ENCODE peak calls at places on chromosomes 6 and 20, in four cellular contexts. One of them, this sample, is unnamed.
A peak's percentile ranks its signal among the peaks of the same experiment; 100 is the strongest.

GRCh38 chr6:118551673-118552063 is 3.6 kb downstream of the PLN start:
- DNase-seq in IMR-90: peak; percentile 59
- DNase-seq in GM23248: peak; percentile 75
- DNase-seq in colonic mucosa: no peak
- DNase-seq in this sample: no peak

GRCh38 chr6:44224978-44225330 is 1.6 kb downstream of the SLC29A1 start:
- DNase-seq in colonic mucosa: no peak
- DNase-seq in IMR-90: no peak
- DNase-seq in GM23248: no peak
- DNase-seq in this sample: no peak

GRCh38 chr6:48471326-48471725 is 360.3 kb upstream of the PTCHD4 start:
- DNase-seq in IMR-90: no peak
- DNase-seq in colonic mucosa: no peak
- DNase-seq in GM23248: no peak
- DNase-seq in this sample: no peak

GRCh38 chr6:157684620-157685299 is 138.3 kb upstream of the SNX9 start:
- DNase-seq in GM23248: no peak
- DNase-seq in IMR-90: no peak
- DNase-seq in colonic mucosa: no peak
- DNase-seq in this sample: no peak

GRCh38 chr20:7146552-7147219 is 379.2 kb downstream of the BMP2 start:
- DNase-seq in IMR-90: no peak
- DNase-seq in GM23248: no peak
- DNase-seq in colonic mucosa: no peak
- DNase-seq in this sample: no peak

GRCh38 chr6:150877928-150878327 is 12.4 kb downstream of the MTHFD1L start:
- DNase-seq in IMR-90: no peak
- DNase-seq in colonic mucosa: peak; percentile 81
- DNase-seq in GM23248: no peak
- DNase-seq in this sample: no peak

GRCh38 chr6:151690768-151691562 is 116.5 kb upstream of the ESR1 start:
- DNase-seq in IMR-90: no peak
- DNase-seq in colonic mucosa: no peak
- DNase-seq in GM23248: peak; percentile 79
- DNase-seq in this sample: no peak

GRCh38 chr6:71252960-71253359 is 35.7 kb upstream of the OGFRL1 start:
- DNase-seq in GM23248: no peak
- DNase-seq in IMR-90: no peak
- DNase-seq in colonic mucosa: no peak
- DNase-seq in this sample: no peak

GRCh38 chr6:115613488-115613887 is 447.2 kb downstream of the FRK start:
- DNase-seq in GM23248: peak; percentile 88
- DNase-seq in colonic mucosa: no peak
- DNase-seq in IMR-90: peak; percentile 94
- DNase-seq in this sample: no peak

GRCh38 chr20:32528291-32528891 is 56.7 kb downstream of the NOL4L start:
- DNase-seq in IMR-90: no peak
- DNase-seq in colonic mucosa: no peak
- DNase-seq in GM23248: no peak
- DNase-seq in this sample: peak; percentile 67

GRCh38 chr6:32840604-32841246 is 2.2 kb upstream of the TAP2 start:
- DNase-seq in colonic mucosa: no peak
- DNase-seq in IMR-90: no peak
- DNase-seq in GM23248: no peak
- DNase-seq in this sample: no peak

GRCh38 chr20:61583356-61583755 is 331.3 kb downstream of the CDH4 start:
- DNase-seq in colonic mucosa: no peak
- DNase-seq in IMR-90: no peak
- DNase-seq in GM23248: no peak
- DNase-seq in this sample: no peak

GRCh38 chr6:170404697-170405096 is 98.1 kb downstream of the FAM120B start:
- DNase-seq in GM23248: no peak
- DNase-seq in colonic mucosa: no peak
- DNase-seq in IMR-90: no peak
- DNase-seq in this sample: peak; percentile 39

GRCh38 chr20:59820204-59821041 is 113.0 kb downstream of the SYCP2 start:
- DNase-seq in colonic mucosa: peak; percentile 19
- DNase-seq in IMR-90: no peak
- DNase-seq in GM23248: peak; percentile 15
- DNase-seq in this sample: peak; percentile 31

GRCh38 chr6:33162471-33162870 is 29.8 kb downstream of the COL11A2 start:
- DNase-seq in colonic mucosa: no peak
- DNase-seq in IMR-90: no peak
- DNase-seq in GM23248: no peak
- DNase-seq in this sample: peak; percentile 31

GRCh38 chr6:5638666-5639065 is 368.1 kb downstream of the NRN1 start:
- DNase-seq in IMR-90: no peak
- DNase-seq in colonic mucosa: no peak
- DNase-seq in GM23248: no peak
- DNase-seq in this sample: no peak

GRCh38 chr6:109453594-109454482 is 1.7 kb downstream of the MICAL1 start:
- DNase-seq in IMR-90: no peak
- DNase-seq in GM23248: peak; percentile 54
- DNase-seq in colonic mucosa: no peak
- DNase-seq in this sample: no peak

GRCh38 chr6:20198764-20199174 is 13.5 kb downstream of the MBOAT1 start:
- DNase-seq in IMR-90: no peak
- DNase-seq in colonic mucosa: peak; percentile 83
- DNase-seq in GM23248: no peak
- DNase-seq in this sample: no peak

DNA sequence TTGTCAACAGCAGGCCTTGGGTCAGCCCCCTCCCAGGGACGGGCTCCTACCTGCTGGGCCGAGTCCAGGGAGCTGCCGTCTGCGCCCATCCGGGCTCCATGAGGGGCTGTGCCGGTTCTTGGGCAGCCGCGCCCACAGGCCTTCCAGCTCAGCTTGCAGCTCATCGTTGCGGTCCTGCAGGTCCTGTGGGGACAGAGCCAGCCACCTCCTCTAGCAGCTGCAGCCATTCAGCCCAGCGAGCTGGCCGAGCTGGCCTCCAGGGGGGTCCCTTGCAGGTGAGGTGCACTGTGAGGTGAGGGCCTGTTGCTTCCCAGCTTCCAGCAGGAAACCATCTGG is 74.4 kb downstream of the GINS1 start:
- DNase-seq in IMR-90: no peak
- DNase-seq in GM23248: no peak
- DNase-seq in colonic mucosa: no peak
- DNase-seq in this sample: no peak
- H3K4me3 ChIP-seq in IMR-90: no peak overlapping the region
- H3K4me3 ChIP-seq in GM23248: no peak overlapping the region
- H3K4me3 ChIP-seq in colonic mucosa: no peak overlapping the region
- H3K4me3 ChIP-seq in this sample: no peak overlapping the region

DNA sequence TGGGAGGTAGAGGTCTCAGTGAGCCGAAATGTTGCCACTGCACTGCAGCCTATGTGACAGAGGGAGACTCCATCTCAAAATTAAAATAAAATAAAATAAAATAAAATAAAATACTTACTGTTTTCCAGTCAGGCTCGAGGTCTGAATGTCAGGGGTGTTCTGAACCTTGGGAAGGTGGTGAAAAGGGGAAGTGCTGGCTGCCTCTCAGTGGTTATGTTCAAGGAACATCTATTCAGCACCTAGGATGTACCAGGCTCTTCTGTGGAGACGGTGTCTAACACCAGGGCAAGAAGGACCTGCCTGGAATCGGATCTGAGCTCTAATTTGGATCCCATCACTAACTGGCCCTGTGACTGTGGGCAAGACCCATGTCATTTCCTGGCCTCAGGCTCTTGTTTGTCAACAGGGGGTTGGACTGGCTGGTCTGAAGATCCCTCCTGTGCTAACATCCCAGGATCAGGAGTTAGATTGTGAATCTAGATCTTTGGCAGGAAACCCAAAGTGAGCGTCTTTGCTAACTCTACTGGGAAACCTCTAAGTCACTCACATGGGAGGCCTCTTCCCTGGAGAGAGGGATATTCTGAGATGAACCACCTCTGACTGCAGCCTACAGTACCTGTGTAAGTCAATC is 63.4 kb upstream of the SIRPG start:
- DNase-seq in colonic mucosa: no peak
- DNase-seq in IMR-90: no peak
- DNase-seq in GM23248: no peak
- DNase-seq in this sample: no peak
- H3K27ac ChIP-seq in colonic mucosa: no peak overlapping the region
- H3K27ac ChIP-seq in IMR-90: no peak overlapping the region
- H3K27ac ChIP-seq in GM23248: no peak overlapping the region
- H3K27ac ChIP-seq in this sample: no peak overlapping the region

GRCh38 chr6:169254456-169255316 is 1.0 kb upstream of the THBS2 start:
- DNase-seq in GM23248: peak; percentile 35
- DNase-seq in colonic mucosa: no peak
- DNase-seq in IMR-90: no peak
- DNase-seq in this sample: no peak

GRCh38 chr6:169252805-169253189 is 849 bp downstream of the THBS2 start:
- DNase-seq in colonic mucosa: no peak
- DNase-seq in GM23248: peak; percentile 56
- DNase-seq in IMR-90: no peak
- DNase-seq in this sample: peak; percentile 76

GRCh38 chr6:169251822-169252804 is 1.5 kb downstream of the THBS2 start:
- DNase-seq in colonic mucosa: no peak
- DNase-seq in GM23248: peak; percentile 49
- DNase-seq in IMR-90: no peak
- DNase-seq in this sample: peak; percentile 75

GRCh38 chr6:169253341-169253740 is 305 bp downstream of the THBS2 start:
- DNase-seq in colonic mucosa: no peak
- DNase-seq in GM23248: peak; percentile 70
- DNase-seq in IMR-90: no peak
- DNase-seq in this sample: no peak

GRCh38 chr6:169253745-169254238 is at the start of gene THBS2:
- DNase-seq in IMR-90: peak; percentile 93
- DNase-seq in GM23248: peak; percentile 84
- DNase-seq in colonic mucosa: no peak
- DNase-seq in this sample: peak; percentile 65
- H3K9ac ChIP-seq in IMR-90: peak within 1 kb of the TSS; percentile 77
- H3K9ac ChIP-seq in GM23248: peak within 1 kb of the TSS; percentile 84
- H3K9ac ChIP-seq in colonic mucosa: no peak within 1 kb of the TSS
- H3K9ac ChIP-seq in this sample: no peak within 1 kb of the TSS

GRCh38 chr6:106142876-106143431 is 56.8 kb downstream of the PRDM1 start:
- DNase-seq in colonic mucosa: no peak
- DNase-seq in GM23248: no peak
- DNase-seq in IMR-90: no peak
- DNase-seq in this sample: no peak
- H3K4me3 ChIP-seq in colonic mucosa: no peak overlapping the region
- H3K4me3 ChIP-seq in GM23248: no peak overlapping the region
- H3K4me3 ChIP-seq in IMR-90: no peak overlapping the region
- H3K4me3 ChIP-seq in this sample: no peak overlapping the region

DNA sequence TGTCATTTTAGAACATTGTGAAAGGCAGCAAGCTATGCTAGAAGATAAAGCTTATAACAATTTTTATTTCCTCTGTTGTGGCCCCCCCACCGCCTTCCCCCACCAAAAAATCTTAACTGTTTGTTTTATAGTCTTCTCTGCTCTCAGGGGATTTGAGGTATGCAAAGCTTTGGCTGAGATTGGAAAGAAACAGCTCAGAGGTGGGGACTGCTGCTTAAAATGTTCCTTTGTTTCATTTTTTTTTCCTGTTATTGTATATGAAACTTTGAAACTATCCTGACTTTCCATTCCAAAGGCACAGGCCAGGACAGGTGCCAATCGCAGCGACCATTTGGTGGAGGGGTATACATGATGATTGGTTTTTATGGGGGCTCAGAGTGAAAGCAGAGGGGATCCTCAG is 114.7 kb upstream of the PHACTR1 start:
- DNase-seq in IMR-90: no peak
- DNase-seq in colonic mucosa: no peak
- DNase-seq in GM23248: peak; percentile 34
- DNase-seq in this sample: no peak
- H3K27ac ChIP-seq in IMR-90: no peak overlapping the region
- H3K27ac ChIP-seq in colonic mucosa: no peak overlapping the region
- H3K27ac ChIP-seq in GM23248: no peak overlapping the region
- H3K27ac ChIP-seq in this sample: no peak overlapping the region

GRCh38 chr6:114030767-114031166 is 59.8 kb upstream of the HDAC2 start:
- DNase-seq in IMR-90: no peak
- DNase-seq in GM23248: no peak
- DNase-seq in colonic mucosa: no peak
- DNase-seq in this sample: no peak
- H3K9ac ChIP-seq in IMR-90: no peak overlapping the region
- H3K9ac ChIP-seq in GM23248: no peak overlapping the region
- H3K9ac ChIP-seq in colonic mucosa: no peak overlapping the region
- H3K9ac ChIP-seq in this sample: no peak overlapping the region

GRCh38 chr6:143293526-143293925 is 157.0 kb downstream of the ADAT2 start:
- DNase-seq in colonic mucosa: no peak
- DNase-seq in GM23248: no peak
- DNase-seq in IMR-90: no peak
- DNase-seq in this sample: no peak

GRCh38 chr6:143290206-143290605 is 160.3 kb downstream of the ADAT2 start:
- DNase-seq in IMR-90: no peak
- DNase-seq in GM23248: no peak
- DNase-seq in colonic mucosa: no peak
- DNase-seq in this sample: no peak

GRCh38 chr6:143286280-143286795 is 164.2 kb downstream of the ADAT2 start:
- DNase-seq in colonic mucosa: no peak
- DNase-seq in GM23248: peak; percentile 4
- DNase-seq in IMR-90: peak; percentile 37
- DNase-seq in this sample: no peak

GRCh38 chr6:143283887-143284640 is 166.4 kb downstream of the ADAT2 start:
- DNase-seq in IMR-90: peak; percentile 14
- DNase-seq in colonic mucosa: no peak
- DNase-seq in GM23248: peak; percentile 66
- DNase-seq in this sample: no peak

GRCh38 chr6:143288923-143289322 is 161.6 kb downstream of the ADAT2 start:
- DNase-seq in IMR-90: no peak
- DNase-seq in GM23248: no peak
- DNase-seq in colonic mucosa: no peak
- DNase-seq in this sample: no peak
- H3K4me3 ChIP-seq in IMR-90: no peak overlapping the region
- H3K4me3 ChIP-seq in GM23248: no peak overlapping the region
- H3K4me3 ChIP-seq in colonic mucosa: no peak overlapping the region
- H3K4me3 ChIP-seq in this sample: no peak overlapping the region

GRCh38 chr20:50904067-50904570 is 27.1 kb downstream of the ADNP start:
- DNase-seq in GM23248: no peak
- DNase-seq in IMR-90: no peak
- DNase-seq in colonic mucosa: no peak
- DNase-seq in this sample: no peak
- H3K27ac ChIP-seq in GM23248: no peak overlapping the region
- H3K27ac ChIP-seq in IMR-90: no peak overlapping the region
- H3K27ac ChIP-seq in colonic mucosa: no peak overlapping the region
- H3K27ac ChIP-seq in this sample: no peak overlapping the region

DNA sequence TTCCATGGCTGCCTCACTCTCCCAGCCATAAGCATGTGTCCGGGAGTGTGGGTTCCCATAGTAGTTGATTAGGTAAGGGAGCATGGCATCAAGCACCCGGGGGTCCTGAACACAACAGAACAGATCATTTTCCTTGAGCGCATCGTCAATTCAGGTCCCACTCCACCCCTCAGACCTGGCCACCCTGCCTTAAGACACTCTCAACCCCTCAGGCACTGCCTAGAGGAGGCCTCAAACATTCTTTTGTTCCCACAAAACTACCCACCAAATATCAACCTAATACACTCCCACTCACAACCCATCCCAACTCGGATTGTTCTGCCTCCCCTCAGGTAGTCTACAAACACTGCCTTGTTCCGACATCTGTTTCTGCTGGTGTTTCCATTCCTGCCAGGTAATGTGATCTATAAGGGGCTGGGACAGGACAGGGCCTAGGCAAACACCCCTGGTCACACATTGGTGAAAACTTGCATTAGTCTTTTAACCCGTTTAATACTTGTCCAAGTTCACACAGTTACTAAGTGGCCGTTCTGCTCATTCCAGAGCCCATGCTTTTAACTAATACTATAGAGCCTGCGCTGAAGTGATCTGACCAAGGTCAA is 1.4 kb downstream of the NFS1 start:
- DNase-seq in colonic mucosa: no peak
- DNase-seq in IMR-90: no peak
- DNase-seq in GM23248: no peak
- DNase-seq in this sample: no peak
- H3K9ac ChIP-seq in colonic mucosa: no peak overlapping the region
- H3K9ac ChIP-seq in IMR-90: peak overlapping the region; percentile 44
- H3K9ac ChIP-seq in GM23248: peak overlapping the region; percentile 96
- H3K9ac ChIP-seq in this sample: peak overlapping the region; percentile 46